ENCODE peak calls at places on chromosomes 16 and 17, in nine cellular contexts. U, C, G, Y, L, W, H, J and Q are unnamed samples.

GRCh38 chr17:82910041-82910481 is 70.2 kb upstream of the ZNF750 start:
- DNase-seq in U (no peak), C (no peak), G (no peak), Y (no peak), L (no peak), W (no peak), H (no peak), J (no peak), Q (no peak)

GRCh38 chr17:8475227-8475626 is 39.5 kb downstream of the NDEL1 start:
- DNase-seq in U (no peak), C (no peak), G (no peak), Y (no peak), L (no peak), W (no peak), H (no peak), J (no peak), Q (peak; percentile 15)

GRCh38 chr16:79535130-79535529 is 65.4 kb downstream of the MAF start:
- DNase-seq in U (no peak), C (no peak), G (no peak), Y (no peak), L (no peak), W (no peak), H (no peak), J (no peak), Q (no peak)

GRCh38 chr16:80369559-80369958 is 171.2 kb upstream of the DYNLRB2 start:
- DNase-seq in U (no peak), C (peak; percentile 55), G (no peak), Y (peak; percentile 37), L (peak; percentile 45), W (no peak), H (peak; percentile 38), J (peak; percentile 42), Q (no peak)

GRCh38 chr17:81419333-81419885 is 24.2 kb downstream of the BAHCC1 start:
- DNase-seq in U (no peak), C (peak; percentile 49), G (peak; percentile 87), Y (peak; percentile 93), L (peak; percentile 97), W (no peak), H (peak; percentile 44), J (peak; percentile 78), Q (no peak)

GRCh38 chr17:80992948-80993624 is 1.4 kb downstream of the CHMP6 start:
- DNase-seq in U (peak; percentile 40), C (no peak), G (no peak), Y (peak; percentile 9), L (no peak), W (no peak), H (no peak), J (no peak), Q (peak; percentile 24)

GRCh38 chr16:51898872-51899271 is 648.1 kb downstream of the TOX3 start:
- DNase-seq in U (no peak), C (no peak), G (no peak), Y (no peak), L (peak; percentile 33), W (no peak), H (no peak), J (no peak), Q (no peak)

GRCh38 chr16:84144301-84144858 is 597 bp downstream of the HSDL1 start:
- DNase-seq in U (peak; percentile 60), C (no peak), G (no peak), Y (peak; percentile 19), L (peak; percentile 13), W (no peak), H (no peak), J (peak; percentile 10), Q (peak; percentile 46)

GRCh38 chr16:23380501-23380951 is 72.5 kb downstream of the COG7 start:
- DNase-seq in U (no peak), C (no peak), G (no peak), Y (no peak), L (no peak), W (no peak), H (no peak), J (no peak), Q (no peak)

GRCh38 chr16:64589836-64590235 is 532.0 kb downstream of the CDH11 start:
- DNase-seq in U (no peak), C (no peak), G (no peak), Y (no peak), L (peak; percentile 53), W (no peak), H (peak; percentile 2), J (no peak), Q (no peak)

GRCh38 chr16:13335894-13336293 is 434.5 kb downstream of the SHISA9 start:
- DNase-seq in U (no peak), C (no peak), G (no peak), Y (no peak), L (no peak), W (no peak), H (no peak), J (no peak), Q (no peak)

GRCh38 chr17:77995146-77995852 is 36.8 kb downstream of the TNRC6C start:
- DNase-seq in U (no peak), C (no peak), G (no peak), Y (no peak), L (no peak), W (no peak), H (no peak), J (no peak), Q (no peak)

GRCh38 chr17:37696366-37696765 is 48.5 kb downstream of the HNF1B start:
- DNase-seq in U (no peak), C (no peak), G (no peak), Y (no peak), L (no peak), W (no peak), H (no peak), J (no peak), Q (no peak)

GRCh38 chr16:66099261-66099660 is 267.2 kb upstream of the CDH5 start:
- DNase-seq in U (no peak), C (no peak), G (no peak), Y (no peak), L (no peak), W (no peak), H (no peak), J (no peak), Q (no peak)

GRCh38 chr16:85947511-85948509 is 48.8 kb downstream of the IRF8 start:
- DNase-seq in U (peak; percentile 74), C (no peak), G (no peak), Y (no peak), L (no peak), W (no peak), H (no peak), J (no peak), Q (peak; percentile 85)

GRCh38 chr17:19391432-19391831 is 4.4 kb upstream of the MFAP4 start:
- DNase-seq in U (no peak), C (no peak), G (no peak), Y (no peak), L (no peak), W (no peak), H (no peak), J (no peak), Q (no peak)

GRCh38 chr16:89473791-89474414 is 16.5 kb downstream of the ANKRD11 start:
- DNase-seq in U (no peak), C (peak; percentile 43), G (no peak), Y (no peak), L (peak; percentile 68), W (no peak), H (no peak), J (no peak), Q (no peak)

GRCh38 chr17:40615295-40615988 is 32.2 kb downstream of the SMARCE1 start:
- DNase-seq in U (peak; percentile 77), C (peak; percentile 16), G (no peak), Y (peak; percentile 53), L (peak; percentile 59), W (no peak), H (no peak), J (peak; percentile 34), Q (peak; percentile 81)
- TF ChIP-seq CTCF in U (peak; percentile 68), C (peak; percentile 53), G (no peak), Y (peak; percentile 31), L (peak; percentile 52), W (peak; percentile 63), H (peak; percentile 52), J (no peak), Q (peak; percentile 61)

DNA sequence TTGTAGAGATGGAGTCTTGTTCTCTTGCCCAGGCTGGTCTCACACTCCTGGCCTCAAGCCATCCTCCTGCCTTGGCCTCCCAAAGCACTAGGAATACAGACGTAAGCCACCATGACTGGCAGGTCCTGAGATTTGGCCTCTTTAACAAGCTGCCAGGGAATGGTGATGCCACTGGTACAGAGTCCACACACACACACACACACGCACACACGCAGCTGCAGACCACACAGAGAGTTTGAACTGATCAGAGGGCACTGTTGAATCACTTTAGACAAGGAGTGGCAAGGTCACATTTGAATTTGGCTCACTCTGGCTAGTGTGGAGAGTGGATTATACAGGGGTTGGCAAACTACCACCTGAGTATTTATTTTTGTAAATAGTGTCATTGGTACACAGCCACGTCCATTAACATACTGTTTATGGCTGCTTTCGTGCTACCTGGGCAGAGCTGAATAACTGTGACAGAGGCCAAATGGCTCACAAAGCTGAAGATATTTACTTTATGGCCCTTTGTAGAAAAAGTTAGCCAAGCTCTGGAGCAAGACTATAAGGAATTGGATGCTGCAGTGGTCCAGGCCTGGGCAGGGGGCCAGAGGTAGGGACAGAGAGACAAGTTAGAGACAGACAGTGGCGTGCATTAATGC is 9.9 kb downstream of the ITPRIPL2 start:
- DNase-seq in U (no peak), C (no peak), G (no peak), Y (no peak), L (no peak), W (no peak), H (no peak), J (peak; percentile 77), Q (no peak)
- TF ChIP-seq CTCF in U (no peak), C (no peak), G (no peak), Y (no peak), L (no peak), W (no peak), H (no peak), J (no peak), Q (no peak)

DNA sequence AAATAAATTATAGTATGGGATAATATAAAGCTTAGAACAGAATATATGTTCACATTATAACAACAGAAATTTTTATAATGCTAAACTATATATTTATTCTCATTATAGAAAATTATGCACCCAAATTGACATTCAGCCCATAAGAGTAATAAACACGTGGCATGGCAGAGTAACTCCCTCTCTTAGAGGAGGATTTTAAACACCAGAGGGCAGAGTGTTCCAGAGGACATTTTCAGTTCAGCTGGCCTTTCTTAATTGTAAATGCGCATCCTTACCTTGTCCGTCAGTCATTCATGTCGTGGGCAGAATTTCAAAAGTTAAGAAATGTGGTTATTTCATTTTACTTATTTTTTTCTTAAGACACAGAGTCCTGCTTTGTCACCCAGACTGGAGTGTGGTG is 147.1 kb downstream of the TANC2 start:
- DNase-seq in U (peak; percentile 14), C (no peak), G (no peak), Y (no peak), L (peak; percentile 23), W (no peak), H (no peak), J (no peak), Q (peak; percentile 11)
- TF ChIP-seq CTCF in U (no peak), C (no peak), G (no peak), Y (no peak), L (peak; percentile 15), W (peak; percentile 63), H (peak; percentile 16), J (no peak), Q (no peak)

DNA sequence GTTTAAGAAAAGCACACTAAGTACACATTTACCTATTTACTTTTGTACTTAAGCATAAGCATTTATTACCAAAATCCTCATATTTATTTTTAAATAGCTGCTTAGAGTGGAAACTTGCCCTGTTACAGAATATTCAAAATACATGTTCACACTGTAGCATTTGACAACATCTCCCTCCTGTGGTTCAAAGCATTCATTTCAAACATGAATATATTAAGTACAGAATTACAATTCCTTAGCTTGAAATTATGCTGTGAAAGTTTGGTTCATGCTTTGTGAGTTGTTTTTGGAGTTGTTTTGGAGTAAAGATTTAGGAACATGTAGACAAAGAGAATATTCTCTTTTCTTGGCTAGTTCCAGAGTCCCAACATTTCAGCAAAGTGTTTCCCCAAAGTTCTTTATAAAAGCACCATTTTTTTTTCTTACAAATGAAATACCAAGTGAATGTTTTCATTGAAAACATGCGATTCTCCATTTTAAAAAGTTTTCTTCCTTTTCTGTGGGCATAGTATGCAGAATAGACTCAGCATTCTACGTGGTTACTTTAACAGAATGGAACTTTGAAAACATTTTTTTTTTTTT is 33.2 kb downstream of the TUBD1 start:
- DNase-seq in U (no peak), C (no peak), G (no peak), Y (no peak), L (peak; percentile 84), W (no peak), H (no peak), J (no peak), Q (peak; percentile 24)
- TF ChIP-seq CTCF in U (peak; percentile 77), C (peak; percentile 30), G (peak; percentile 58), Y (peak; percentile 66), L (peak; percentile 63), W (peak; percentile 65), H (peak; percentile 68), J (peak; percentile 20), Q (peak; percentile 51)